ENCODE peak calls at places on chromosomes 5 and 9, in ten cellular contexts. Z is thyroid gland, E is AG04450, A is GM23338, L is uterus, S is A549, W is substantia nigra, F is upper lobe of left lung, V is body of pancreas, H is PC-3. Q is an unnamed sample.

GRCh38 chr9:109906766-109907382 is 126.9 kb downstream of the PALM2AKAP2 start:
- DNase-seq in Z (no peak), E (no peak), A (no peak), L (no peak), S (no peak), W (no peak), F (no peak), V (no peak), H (peak), Q (no peak)

GRCh38 chr9:38089387-38090165 is 20.5 kb upstream of the SHB start:
- DNase-seq in Z (no peak), E (no peak), A (no peak), L (no peak), S (no peak), W (no peak), F (no peak), V (no peak), H (no peak), Q (no peak)

GRCh38 chr5:74947961-74948613 is 81.9 kb upstream of the FAM169A start:
- DNase-seq in Z (no peak), E (no peak), A (peak), L (no peak), S (no peak), W (no peak), F (no peak), V (peak), H (peak), Q (no peak)

GRCh38 chr5:399296-400281 is 43.4 kb upstream of the EXOC3 start:
- DNase-seq in Z (peak), E (peak), A (peak), L (peak), S (peak), W (no peak), F (peak), V (peak), H (no peak), Q (no peak)

GRCh38 chr5:132022737-132023136 is 11.3 kb upstream of the ACSL6 start:
- DNase-seq in Z (no peak), E (no peak), A (no peak), L (no peak), S (no peak), W (no peak), F (no peak), V (no peak), H (peak), Q (no peak)

GRCh38 chr9:126834672-126835071 is 25.8 kb upstream of the ZBTB34 start:
- DNase-seq in Z (no peak), E (no peak), A (no peak), L (no peak), S (no peak), W (no peak), F (no peak), V (no peak), H (no peak), Q (no peak)

GRCh38 chr5:55917402-55918096 is 66.4 kb downstream of the IL31RA start:
- DNase-seq in Z (no peak), E (no peak), A (no peak), L (no peak), S (no peak), W (no peak), F (no peak), V (no peak), H (no peak), Q (no peak)

GRCh38 chr5:119036101-119036762 is 34.7 kb upstream of the DMXL1 start:
- DNase-seq in Z (no peak), E (peak), A (no peak), L (no peak), S (peak), W (no peak), F (no peak), V (no peak), H (peak), Q (peak)

GRCh38 chr9:123265833-123266232 is 2.6 kb downstream of the STRBP start:
- DNase-seq in Z (no peak), E (no peak), A (peak), L (no peak), S (no peak), W (no peak), F (no peak), V (no peak), H (no peak), Q (no peak)

GRCh38 chr5:178437296-178438075 is 152.7 kb downstream of the COL23A1 start:
- DNase-seq in Z (no peak), E (no peak), A (no peak), L (no peak), S (no peak), W (no peak), F (no peak), V (no peak), H (no peak), Q (no peak)

GRCh38 chr9:137406876-137407589 is 15.9 kb downstream of the EXD3 start:
- DNase-seq in Z (peak), E (no peak), A (peak), L (no peak), S (peak), W (peak), F (peak), V (peak), H (peak), Q (no peak)

GRCh38 chr9:134328841-134329575 is 2.8 kb downstream of the RXRA start:
- DNase-seq in Z (peak), E (no peak), A (no peak), L (peak), S (no peak), W (no peak), F (peak), V (peak), H (no peak), Q (no peak)

GRCh38 chr5:65032250-65032649 is 263.5 kb downstream of the CWC27 start:
- DNase-seq in Z (no peak), E (peak), A (no peak), L (no peak), S (no peak), W (no peak), F (no peak), V (no peak), H (no peak), Q (no peak)

GRCh38 chr9:99561435-99562262 is 260.0 kb upstream of the NR4A3 start:
- DNase-seq in Z (no peak), E (no peak), A (no peak), L (no peak), S (no peak), W (no peak), F (no peak), V (no peak), H (no peak), Q (no peak)

GRCh38 chr9:110444911-110445310 is 107.2 kb upstream of the TXNDC8 start:
- DNase-seq in Z (no peak), E (peak), A (no peak), L (no peak), S (no peak), W (no peak), F (no peak), V (no peak), H (no peak), Q (no peak)

GRCh38 chr9:19154135-19154612 is 26.9 kb upstream of the PLIN2 start:
- DNase-seq in Z (peak), E (peak), A (no peak), L (peak), S (no peak), W (no peak), F (peak), V (peak), H (no peak), Q (no peak)

GRCh38 chr5:172245823-172246222 is 37.7 kb downstream of the UBTD2 start:
- DNase-seq in Z (no peak), E (no peak), A (no peak), L (no peak), S (no peak), W (no peak), F (no peak), V (no peak), H (no peak), Q (no peak)

GRCh38 chr5:32331927-32332274 is 19.2 kb upstream of the MTMR12 start:
- DNase-seq in Z (no peak), E (no peak), A (no peak), L (no peak), S (no peak), W (no peak), F (no peak), V (no peak), H (no peak), Q (no peak)

GRCh38 chr5:87195104-87195581 is 72.5 kb upstream of the RASA1 start:
- DNase-seq in Z (no peak), E (peak), A (no peak), L (no peak), S (no peak), W (no peak), F (no peak), V (no peak), H (peak), Q (no peak)

GRCh38 chr5:55036477-55036876 is 12.4 kb downstream of the GZMK start:
- DNase-seq in Z (no peak), E (no peak), A (no peak), L (no peak), S (no peak), W (no peak), F (no peak), V (no peak), H (no peak), Q (no peak)

GRCh38 chr9:13266172-13266571 is 13.3 kb downstream of the MPDZ start:
- DNase-seq in Z (peak), E (no peak), A (no peak), L (no peak), S (no peak), W (no peak), F (no peak), V (no peak), H (no peak), Q (no peak)

GRCh38 chr5:171810217-171810616 is 24.6 kb downstream of the SMIM23 start:
- DNase-seq in Z (peak), E (no peak), A (no peak), L (no peak), S (no peak), W (no peak), F (no peak), V (no peak), H (no peak), Q (no peak)

GRCh38 chr9:125992557-125992956 is 245.4 kb downstream of the PBX3 start:
- DNase-seq in Z (no peak), E (no peak), A (no peak), L (no peak), S (no peak), W (no peak), F (no peak), V (no peak), H (no peak), Q (no peak)

GRCh38 chr9:70534471-70534870 is 120.0 kb upstream of the KLF9 start:
- DNase-seq in Z (no peak), E (no peak), A (no peak), L (no peak), S (no peak), W (no peak), F (no peak), V (no peak), H (no peak), Q (no peak)

GRCh38 chr9:115492869-115493268 is 374.9 kb upstream of the TNC start:
- DNase-seq in Z (no peak), E (no peak), A (no peak), L (no peak), S (no peak), W (no peak), F (no peak), V (no peak), H (no peak), Q (no peak)

GRCh38 chr9:14958989-14959388 is 48.8 kb upstream of the FREM1 start:
- DNase-seq in Z (no peak), E (no peak), A (no peak), L (no peak), S (no peak), W (no peak), F (no peak), V (no peak), H (no peak), Q (no peak)

GRCh38 chr5:14557840-14558239 is 23.8 kb upstream of the OTULINL start:
- DNase-seq in Z (no peak), E (no peak), A (no peak), L (no peak), S (no peak), W (no peak), F (no peak), V (no peak), H (no peak), Q (no peak)

GRCh38 chr9:121735065-121735791 is 83.8 kb downstream of the DAB2IP start:
- DNase-seq in Z (no peak), E (no peak), A (peak), L (no peak), S (peak), W (no peak), F (no peak), V (no peak), H (peak), Q (no peak)

GRCh38 chr9:107218834-107219485 is 64.1 kb upstream of the RAD23B start:
- DNase-seq in Z (peak), E (no peak), A (no peak), L (no peak), S (no peak), W (no peak), F (no peak), V (no peak), H (no peak), Q (no peak)

GRCh38 chr5:82738681-82739080 is 338.5 kb downstream of the TMEM167A start:
- DNase-seq in Z (no peak), E (no peak), A (no peak), L (no peak), S (no peak), W (no peak), F (no peak), V (no peak), H (no peak), Q (no peak)

GRCh38 chr5:105836906-105837305 is 1833.8 kb downstream of the EFNA5 start:
- DNase-seq in Z (no peak), E (no peak), A (no peak), L (no peak), S (no peak), W (no peak), F (no peak), V (no peak), H (no peak), Q (no peak)

GRCh38 chr9:34370335-34370969 is 6.2 kb downstream of the MYORG start:
- DNase-seq in Z (no peak), E (no peak), A (no peak), L (no peak), S (no peak), W (no peak), F (no peak), V (no peak), H (no peak), Q (no peak)

GRCh38 chr9:73152953-73153352 is 1.3 kb downstream of the ANXA1 start:
- DNase-seq in Z (no peak), E (no peak), A (no peak), L (no peak), S (no peak), W (no peak), F (no peak), V (no peak), H (peak), Q (no peak)

GRCh38 chr5:89421035-89421434 is 538.1 kb upstream of the MEF2C start:
- DNase-seq in Z (no peak), E (no peak), A (no peak), L (no peak), S (no peak), W (no peak), F (no peak), V (no peak), H (peak), Q (peak)

GRCh38 chr5:2105141-2105540 is 222.4 kb upstream of the IRX4 start:
- DNase-seq in Z (no peak), E (no peak), A (no peak), L (no peak), S (no peak), W (no peak), F (no peak), V (no peak), H (no peak), Q (no peak)

GRCh38 chr5:95822408-95823240 is at the start of gene GLRX:
- DNase-seq in Z (peak), E (peak), A (peak), L (peak), S (peak), W (peak), F (peak), V (peak), H (peak), Q (peak)

GRCh38 chr5:133179405-133179804 is 127.6 kb downstream of the HSPA4 start:
- DNase-seq in Z (no peak), E (no peak), A (no peak), L (no peak), S (no peak), W (no peak), F (no peak), V (no peak), H (no peak), Q (no peak)

GRCh38 chr5:150783422-150783928 is 4.9 kb downstream of the SMIM3 start:
- DNase-seq in Z (peak), E (no peak), A (peak), L (peak), S (no peak), W (no peak), F (peak), V (peak), H (peak), Q (peak)
- H3K27ac ChIP-seq in Z (peak), E (peak), A (no peak), L (peak), S (no peak), W (peak), F (peak), V (peak), H (peak), Q (peak)

GRCh38 chr5:150703767-150704166 is 2.9 kb upstream of the RBM22 start:
- DNase-seq in Z (no peak), E (no peak), A (no peak), L (no peak), S (no peak), W (no peak), F (no peak), V (no peak), H (no peak), Q (no peak)

GRCh38 chr5:150700600-150701377 is at the start of gene RBM22:
- DNase-seq in Z (peak), E (peak), A (peak), L (peak), S (peak), W (peak), F (peak), V (peak), H (peak), Q (peak)

GRCh38 chr5:150694638-150695037 is 6.2 kb downstream of the RBM22 start:
- DNase-seq in Z (no peak), E (no peak), A (no peak), L (no peak), S (no peak), W (no peak), F (no peak), V (no peak), H (peak), Q (no peak)

DNA sequence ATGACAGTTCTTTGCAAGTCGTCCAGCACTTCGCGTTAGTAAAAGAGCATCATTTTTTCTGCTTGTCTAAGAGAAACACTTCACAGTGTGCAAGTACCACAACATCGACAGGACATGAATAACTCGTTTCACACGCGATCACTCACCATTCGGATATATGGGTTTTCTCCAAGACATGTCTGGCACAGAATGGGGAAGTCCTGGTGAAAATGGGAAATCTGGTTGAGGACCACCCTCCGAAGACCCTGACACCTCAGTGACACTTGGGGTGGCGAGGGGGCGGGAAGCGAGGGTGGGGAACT is 613 bp downstream of the RBM22 start:
- DNase-seq in Z (no peak), E (no peak), A (no peak), L (no peak), S (no peak), W (no peak), F (no peak), V (no peak), H (no peak), Q (no peak)
- H3K27ac ChIP-seq in Z (no peak), E (no peak), A (peak), L (peak), S (peak), W (peak), F (peak), V (peak), H (no peak), Q (peak)

DNA sequence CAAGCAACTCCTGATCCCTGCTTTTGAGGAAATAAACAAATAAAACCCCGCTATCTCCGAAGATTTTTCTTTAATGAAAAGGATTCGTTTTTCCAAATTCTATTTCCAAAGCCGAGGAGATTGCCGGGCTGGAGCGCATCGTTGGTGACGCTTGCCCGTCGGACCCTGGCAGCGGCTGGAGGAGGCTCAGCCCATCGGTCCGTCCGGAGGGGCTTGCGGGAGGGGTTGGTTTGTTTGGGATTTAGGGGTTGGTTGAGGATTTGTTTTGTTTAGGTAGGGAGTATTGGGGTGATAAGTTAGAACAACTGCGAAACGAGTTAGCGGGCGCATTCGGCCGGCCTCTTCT is 20.8 kb downstream of the URM1 start:
- DNase-seq in Z (no peak), E (no peak), A (no peak), L (no peak), S (no peak), W (no peak), F (no peak), V (no peak), H (no peak), Q (no peak)
- H3K27ac ChIP-seq in Z (no peak), E (no peak), A (no peak), L (no peak), S (no peak), W (peak), F (no peak), V (no peak), H (no peak), Q (no peak)

DNA sequence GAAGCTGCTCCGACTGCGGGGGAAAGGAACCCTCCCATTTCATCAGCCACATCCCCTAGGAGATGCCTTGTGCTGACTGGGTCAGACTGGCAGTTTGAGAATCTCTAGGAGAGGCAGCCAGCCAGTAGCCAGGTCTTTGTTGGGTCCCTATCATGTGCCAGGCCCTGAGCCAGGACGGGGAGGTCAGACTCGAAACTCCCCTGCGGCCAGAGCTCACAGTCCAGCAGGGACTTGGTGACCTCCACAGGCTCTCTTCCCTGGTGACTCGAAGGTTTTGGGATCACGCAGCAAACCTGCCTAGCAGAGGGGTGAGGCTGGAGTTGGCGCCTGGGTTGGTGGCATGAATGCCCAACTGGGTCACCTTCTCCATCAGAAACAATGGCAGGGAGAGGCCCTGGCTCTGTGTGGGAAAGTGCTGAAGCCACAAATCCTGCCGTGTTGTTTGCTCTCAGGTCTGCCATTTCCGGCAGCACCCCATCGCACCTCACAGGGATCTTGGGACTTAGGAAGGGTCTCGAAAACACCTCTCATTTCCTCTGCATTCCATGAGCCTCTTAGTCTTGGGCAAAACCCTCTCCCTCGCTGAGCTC is 14.4 kb upstream of the ORM1 start:
- DNase-seq in Z (no peak), E (no peak), A (no peak), L (peak), S (no peak), W (no peak), F (peak), V (peak), H (no peak), Q (no peak)
- H3K27ac ChIP-seq in Z (no peak), E (peak), A (no peak), L (no peak), S (no peak), W (no peak), F (no peak), V (no peak), H (no peak), Q (no peak)

GRCh38 chr5:17267099-17267498 is 49.7 kb downstream of the BASP1 start:
- DNase-seq in Z (no peak), E (no peak), A (no peak), L (no peak), S (no peak), W (no peak), F (no peak), V (no peak), H (no peak), Q (no peak)

GRCh38 chr5:17260549-17260948 is 43.1 kb downstream of the BASP1 start:
- DNase-seq in Z (no peak), E (no peak), A (no peak), L (no peak), S (no peak), W (no peak), F (no peak), V (no peak), H (no peak), Q (no peak)

GRCh38 chr5:17269201-17269600 is 51.8 kb downstream of the BASP1 start:
- DNase-seq in Z (no peak), E (no peak), A (no peak), L (no peak), S (no peak), W (no peak), F (no peak), V (no peak), H (no peak), Q (no peak)

GRCh38 chr5:17261075-17261474 is 43.6 kb downstream of the BASP1 start:
- DNase-seq in Z (no peak), E (no peak), A (no peak), L (no peak), S (no peak), W (no peak), F (no peak), V (no peak), H (no peak), Q (no peak)

GRCh38 chr5:17265041-17265440 is 47.6 kb downstream of the BASP1 start:
- DNase-seq in Z (no peak), E (no peak), A (no peak), L (no peak), S (no peak), W (no peak), F (no peak), V (no peak), H (no peak), Q (no peak)
- H3K27ac ChIP-seq in Z (no peak), E (no peak), A (no peak), L (no peak), S (no peak), W (no peak), F (no peak), V (no peak), H (no peak), Q (no peak)

GRCh38 chr5:137735531-137736284 is at the start of gene KLHL3:
- DNase-seq in Z (peak), E (no peak), A (peak), L (peak), S (no peak), W (no peak), F (no peak), V (peak), H (peak), Q (no peak)
- H3K27ac ChIP-seq in Z (peak), E (peak), A (peak), L (peak), S (no peak), W (no peak), F (peak), V (peak), H (peak), Q (peak)

Q was measured in epithelial cell of prostate.